ENCODE peak calls at places on chromosomes 12 and 14, in nine cellular contexts. One of them, this sample, is unnamed. For H3K4me1 and H3K27me3, the result is how much of the 10 kb centered on the place peaks cover.

GRCh38 chr12:4159851-4160250 is 113.7 kb upstream of the CCND2 start:
- DNase-seq in tibial nerve: no peak
- DNase-seq in body of pancreas: no peak
- DNase-seq in tibial artery: no peak
- DNase-seq in naive thymus-derived CD4-positive, alpha-beta T cell: no peak
- DNase-seq in neuronal stem cell: no peak
- DNase-seq in fibroblast of lung: no peak
- DNase-seq in CD4-positive, alpha-beta memory T cell: no peak
- DNase-seq in testis: no peak
- DNase-seq in this sample: no peak

GRCh38 chr14:24368562-24369252 is 723 bp downstream of the NFATC4 start:
- DNase-seq in tibial nerve: peak
- DNase-seq in body of pancreas: peak
- DNase-seq in tibial artery: peak
- DNase-seq in naive thymus-derived CD4-positive, alpha-beta T cell: no peak
- DNase-seq in neuronal stem cell: peak
- DNase-seq in fibroblast of lung: peak
- DNase-seq in CD4-positive, alpha-beta memory T cell: peak
- DNase-seq in testis: peak
- DNase-seq in this sample: peak

GRCh38 chr12:117367006-117367638 is 5.7 kb upstream of the NOS1 start:
- DNase-seq in tibial nerve: peak
- DNase-seq in body of pancreas: peak
- DNase-seq in tibial artery: peak
- DNase-seq in naive thymus-derived CD4-positive, alpha-beta T cell: no peak
- DNase-seq in neuronal stem cell: peak
- DNase-seq in fibroblast of lung: peak
- DNase-seq in CD4-positive, alpha-beta memory T cell: no peak
- DNase-seq in testis: peak
- DNase-seq in this sample: peak

GRCh38 chr14:55277972-55278740 is 6.9 kb downstream of the FBXO34 start:
- DNase-seq in tibial nerve: no peak
- DNase-seq in body of pancreas: no peak
- DNase-seq in tibial artery: no peak
- DNase-seq in naive thymus-derived CD4-positive, alpha-beta T cell: peak
- DNase-seq in neuronal stem cell: no peak
- DNase-seq in fibroblast of lung: no peak
- DNase-seq in CD4-positive, alpha-beta memory T cell: no peak
- DNase-seq in testis: no peak
- DNase-seq in this sample: no peak

GRCh38 chr14:67940894-67941455 is 121.4 kb downstream of the RAD51B start:
- DNase-seq in tibial nerve: no peak
- DNase-seq in body of pancreas: no peak
- DNase-seq in tibial artery: peak
- DNase-seq in naive thymus-derived CD4-positive, alpha-beta T cell: no peak
- DNase-seq in neuronal stem cell: peak
- DNase-seq in fibroblast of lung: peak
- DNase-seq in CD4-positive, alpha-beta memory T cell: no peak
- DNase-seq in testis: peak
- DNase-seq in this sample: peak

GRCh38 chr14:105064721-105065143 is 498 bp downstream of the GPR132 start:
- DNase-seq in tibial nerve: no peak
- DNase-seq in body of pancreas: no peak
- DNase-seq in tibial artery: peak
- DNase-seq in naive thymus-derived CD4-positive, alpha-beta T cell: no peak
- DNase-seq in neuronal stem cell: no peak
- DNase-seq in fibroblast of lung: no peak
- DNase-seq in CD4-positive, alpha-beta memory T cell: no peak
- DNase-seq in testis: no peak
- DNase-seq in this sample: no peak

GRCh38 chr14:40312296-40312695 is 880.1 kb upstream of the FBXO33 start:
- DNase-seq in tibial nerve: no peak
- DNase-seq in body of pancreas: no peak
- DNase-seq in tibial artery: no peak
- DNase-seq in naive thymus-derived CD4-positive, alpha-beta T cell: no peak
- DNase-seq in neuronal stem cell: no peak
- DNase-seq in fibroblast of lung: no peak
- DNase-seq in CD4-positive, alpha-beta memory T cell: no peak
- DNase-seq in testis: no peak
- DNase-seq in this sample: no peak

GRCh38 chr14:23984891-23985607 is 3.7 kb upstream of the DHRS4L2 start:
- DNase-seq in tibial nerve: no peak
- DNase-seq in body of pancreas: no peak
- DNase-seq in tibial artery: no peak
- DNase-seq in naive thymus-derived CD4-positive, alpha-beta T cell: no peak
- DNase-seq in neuronal stem cell: no peak
- DNase-seq in fibroblast of lung: peak
- DNase-seq in CD4-positive, alpha-beta memory T cell: no peak
- DNase-seq in testis: no peak
- DNase-seq in this sample: no peak

GRCh38 chr14:92726135-92726932 is 22.1 kb downstream of the LGMN start:
- DNase-seq in tibial nerve: no peak
- DNase-seq in body of pancreas: peak
- DNase-seq in tibial artery: peak
- DNase-seq in naive thymus-derived CD4-positive, alpha-beta T cell: no peak
- DNase-seq in neuronal stem cell: no peak
- DNase-seq in fibroblast of lung: peak
- DNase-seq in CD4-positive, alpha-beta memory T cell: no peak
- DNase-seq in testis: peak
- DNase-seq in this sample: peak

GRCh38 chr12:19189522-19189921 is 60.0 kb downstream of the PLEKHA5 start:
- DNase-seq in tibial nerve: no peak
- DNase-seq in body of pancreas: no peak
- DNase-seq in tibial artery: no peak
- DNase-seq in naive thymus-derived CD4-positive, alpha-beta T cell: no peak
- DNase-seq in neuronal stem cell: no peak
- DNase-seq in fibroblast of lung: no peak
- DNase-seq in CD4-positive, alpha-beta memory T cell: no peak
- DNase-seq in testis: no peak
- DNase-seq in this sample: no peak

GRCh38 chr12:21559855-21560569 is 33.9 kb downstream of the SPX start:
- DNase-seq in tibial nerve: no peak
- DNase-seq in body of pancreas: peak
- DNase-seq in tibial artery: no peak
- DNase-seq in naive thymus-derived CD4-positive, alpha-beta T cell: no peak
- DNase-seq in neuronal stem cell: no peak
- DNase-seq in fibroblast of lung: peak
- DNase-seq in CD4-positive, alpha-beta memory T cell: no peak
- DNase-seq in testis: no peak
- DNase-seq in this sample: no peak

GRCh38 chr14:104821229-104821945 is 20.5 kb downstream of the ZBTB42 start:
- DNase-seq in tibial nerve: no peak
- DNase-seq in body of pancreas: no peak
- DNase-seq in tibial artery: peak
- DNase-seq in naive thymus-derived CD4-positive, alpha-beta T cell: no peak
- DNase-seq in neuronal stem cell: no peak
- DNase-seq in fibroblast of lung: peak
- DNase-seq in CD4-positive, alpha-beta memory T cell: no peak
- DNase-seq in testis: peak
- DNase-seq in this sample: peak

GRCh38 chr14:103770500-103770899 is 54.9 kb downstream of the ZFYVE21 start:
- DNase-seq in tibial nerve: no peak
- DNase-seq in body of pancreas: no peak
- DNase-seq in tibial artery: no peak
- DNase-seq in naive thymus-derived CD4-positive, alpha-beta T cell: no peak
- DNase-seq in neuronal stem cell: no peak
- DNase-seq in fibroblast of lung: no peak
- DNase-seq in CD4-positive, alpha-beta memory T cell: no peak
- DNase-seq in testis: no peak
- DNase-seq in this sample: no peak

GRCh38 chr14:103767306-103767894 is 51.8 kb downstream of the ZFYVE21 start:
- DNase-seq in tibial nerve: no peak
- DNase-seq in body of pancreas: no peak
- DNase-seq in tibial artery: no peak
- DNase-seq in naive thymus-derived CD4-positive, alpha-beta T cell: no peak
- DNase-seq in neuronal stem cell: no peak
- DNase-seq in fibroblast of lung: no peak
- DNase-seq in CD4-positive, alpha-beta memory T cell: no peak
- DNase-seq in testis: no peak
- DNase-seq in this sample: no peak

GRCh38 chr14:103775506-103775905 is 59.9 kb downstream of the ZFYVE21 start:
- DNase-seq in tibial nerve: no peak
- DNase-seq in body of pancreas: no peak
- DNase-seq in tibial artery: no peak
- DNase-seq in naive thymus-derived CD4-positive, alpha-beta T cell: no peak
- DNase-seq in neuronal stem cell: no peak
- DNase-seq in fibroblast of lung: no peak
- DNase-seq in CD4-positive, alpha-beta memory T cell: no peak
- DNase-seq in testis: peak
- DNase-seq in this sample: no peak

GRCh38 chr14:103772078-103772712 is 56.6 kb downstream of the ZFYVE21 start:
- DNase-seq in tibial nerve: no peak
- DNase-seq in body of pancreas: no peak
- DNase-seq in tibial artery: no peak
- DNase-seq in naive thymus-derived CD4-positive, alpha-beta T cell: no peak
- DNase-seq in neuronal stem cell: no peak
- DNase-seq in fibroblast of lung: no peak
- DNase-seq in CD4-positive, alpha-beta memory T cell: no peak
- DNase-seq in testis: no peak
- DNase-seq in this sample: no peak

DNA sequence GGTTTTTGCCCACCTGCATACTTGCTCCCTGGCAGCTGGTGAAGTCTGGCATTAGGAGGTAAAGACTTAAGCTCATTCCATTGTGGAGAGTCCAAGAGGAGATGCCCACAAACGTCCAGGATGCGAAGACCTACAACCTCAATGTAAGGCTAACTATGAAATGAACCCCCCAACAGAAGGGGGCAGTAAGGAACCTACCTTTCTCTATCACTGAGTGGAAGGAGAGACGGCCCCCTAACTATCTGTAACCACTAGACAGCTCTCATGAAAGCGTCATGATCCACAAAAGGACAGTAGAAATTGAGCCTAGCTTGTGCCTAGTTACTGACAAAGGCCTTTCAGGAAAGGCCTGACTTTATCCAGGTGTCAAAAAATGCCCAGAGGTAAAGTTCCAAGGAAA is 55.3 kb downstream of the ZFYVE21 start:
- DNase-seq in tibial nerve: no peak
- DNase-seq in body of pancreas: no peak
- DNase-seq in tibial artery: no peak
- DNase-seq in naive thymus-derived CD4-positive, alpha-beta T cell: no peak
- DNase-seq in neuronal stem cell: no peak
- DNase-seq in fibroblast of lung: no peak
- DNase-seq in CD4-positive, alpha-beta memory T cell: no peak
- DNase-seq in testis: no peak
- DNase-seq in this sample: no peak
- H3K4me1 ChIP-seq in tibial nerve: under half
- H3K4me1 ChIP-seq in body of pancreas: under half
- H3K4me1 ChIP-seq in tibial artery: under half
- H3K4me1 ChIP-seq in naive thymus-derived CD4-positive, alpha-beta T cell: under half
- H3K4me1 ChIP-seq in neuronal stem cell: under half
- H3K4me1 ChIP-seq in fibroblast of lung: under half
- H3K4me1 ChIP-seq in CD4-positive, alpha-beta memory T cell: under half
- H3K4me1 ChIP-seq in testis: under half
- H3K4me1 ChIP-seq in this sample: under half

DNA sequence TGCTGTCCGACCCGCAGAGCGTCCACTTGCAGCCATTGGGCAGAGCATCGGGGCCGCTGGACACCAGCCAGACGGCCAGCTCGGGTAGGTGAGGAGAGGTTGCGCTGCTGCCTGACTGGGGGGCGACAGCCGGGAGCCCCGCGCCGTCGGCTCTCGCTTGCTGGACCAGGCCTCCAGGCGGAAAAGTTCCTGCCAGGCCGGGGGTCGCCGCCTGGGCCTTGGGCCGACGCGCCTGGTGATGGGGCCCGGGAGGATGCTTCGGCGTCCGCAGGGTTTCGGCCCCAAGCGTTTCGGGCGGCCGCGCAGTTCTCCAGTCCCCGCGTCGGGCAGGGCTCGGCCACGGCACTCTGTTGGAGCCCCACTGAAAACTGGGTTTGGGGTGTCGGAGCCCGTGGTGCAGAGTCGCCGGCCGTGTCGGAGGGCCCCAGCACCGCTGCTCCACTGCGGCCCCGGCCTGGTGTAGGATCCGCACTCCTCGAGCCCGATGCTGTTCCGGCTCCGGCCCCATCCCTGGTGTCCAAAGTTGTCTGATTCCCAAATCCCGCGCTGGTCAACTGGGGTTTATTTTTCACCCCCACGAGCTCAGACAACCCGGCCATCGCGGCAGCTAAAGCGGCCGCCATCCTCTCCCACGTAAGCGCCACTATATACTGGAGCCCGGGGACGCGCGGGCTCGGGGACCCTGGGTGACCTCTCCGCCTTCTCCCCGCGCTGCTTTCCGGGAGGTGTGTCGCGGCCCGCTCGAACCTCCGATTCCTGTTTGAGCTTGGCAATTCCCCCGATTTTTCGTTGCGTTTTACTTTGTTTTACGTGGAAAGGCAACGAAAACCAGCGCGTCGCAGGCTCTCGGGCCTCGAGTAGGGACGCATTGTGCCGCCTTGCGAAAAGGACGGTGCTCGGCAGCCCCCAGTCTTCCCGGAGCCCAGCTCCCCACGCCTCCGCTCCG is 872 bp downstream of the VSX2 start:
- DNase-seq in tibial nerve: no peak
- DNase-seq in body of pancreas: no peak
- DNase-seq in tibial artery: no peak
- DNase-seq in naive thymus-derived CD4-positive, alpha-beta T cell: no peak
- DNase-seq in neuronal stem cell: no peak
- DNase-seq in fibroblast of lung: peak
- DNase-seq in CD4-positive, alpha-beta memory T cell: no peak
- DNase-seq in testis: no peak
- DNase-seq in this sample: no peak
- H3K4me3 ChIP-seq in tibial nerve: peak
- H3K4me3 ChIP-seq in body of pancreas: no peak
- H3K4me3 ChIP-seq in tibial artery: peak
- H3K4me3 ChIP-seq in naive thymus-derived CD4-positive, alpha-beta T cell: no peak
- H3K4me3 ChIP-seq in neuronal stem cell: no peak
- H3K4me3 ChIP-seq in fibroblast of lung: no peak
- H3K4me3 ChIP-seq in CD4-positive, alpha-beta memory T cell: peak
- H3K4me3 ChIP-seq in testis: peak
- H3K4me3 ChIP-seq in this sample: no peak

DNA sequence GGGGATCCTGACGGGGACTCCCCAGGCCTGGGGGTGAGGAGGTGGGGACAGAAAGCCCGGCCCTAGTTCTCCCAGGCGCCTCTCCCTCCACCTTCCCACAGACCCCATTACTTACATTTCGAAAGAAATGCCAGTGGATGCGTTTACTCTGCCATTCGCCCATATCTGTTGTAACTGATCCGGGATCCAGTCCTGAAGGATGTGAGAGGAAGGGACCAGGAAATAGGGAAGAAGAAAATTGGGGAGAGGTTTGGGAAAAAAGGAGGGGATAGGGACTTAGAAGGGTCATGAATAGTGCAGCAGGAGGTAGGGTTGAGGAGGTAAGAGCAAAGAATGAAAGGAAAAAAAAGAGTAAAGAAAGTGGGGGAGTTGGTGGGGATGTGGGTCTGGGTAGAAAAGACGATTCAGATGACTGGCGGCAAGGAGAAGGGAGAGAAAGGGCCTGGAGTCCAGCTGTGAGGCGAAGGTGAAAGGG is 1.1 kb downstream of the HOXC12 start:
- DNase-seq in tibial nerve: no peak
- DNase-seq in body of pancreas: no peak
- DNase-seq in tibial artery: no peak
- DNase-seq in naive thymus-derived CD4-positive, alpha-beta T cell: no peak
- DNase-seq in neuronal stem cell: no peak
- DNase-seq in fibroblast of lung: no peak
- DNase-seq in CD4-positive, alpha-beta memory T cell: no peak
- DNase-seq in testis: no peak
- DNase-seq in this sample: no peak
- H3K27me3 ChIP-seq in tibial nerve: half or more
- H3K27me3 ChIP-seq in body of pancreas: half or more
- H3K27me3 ChIP-seq in tibial artery: under half
- H3K27me3 ChIP-seq in naive thymus-derived CD4-positive, alpha-beta T cell: half or more
- H3K27me3 ChIP-seq in neuronal stem cell: half or more
- H3K27me3 ChIP-seq in fibroblast of lung: half or more
- H3K27me3 ChIP-seq in CD4-positive, alpha-beta memory T cell: half or more
- H3K27me3 ChIP-seq in testis: under half
- H3K27me3 ChIP-seq in this sample: under half

GRCh38 chr12:106710143-106710893 is 64.2 kb upstream of the RIC8B start:
- DNase-seq in tibial nerve: no peak
- DNase-seq in body of pancreas: no peak
- DNase-seq in tibial artery: no peak
- DNase-seq in naive thymus-derived CD4-positive, alpha-beta T cell: no peak
- DNase-seq in neuronal stem cell: peak
- DNase-seq in fibroblast of lung: no peak
- DNase-seq in CD4-positive, alpha-beta memory T cell: no peak
- DNase-seq in testis: no peak
- DNase-seq in this sample: no peak
- H3K4me1 ChIP-seq in tibial nerve: under half
- H3K4me1 ChIP-seq in body of pancreas: under half
- H3K4me1 ChIP-seq in tibial artery: under half
- H3K4me1 ChIP-seq in naive thymus-derived CD4-positive, alpha-beta T cell: under half
- H3K4me1 ChIP-seq in neuronal stem cell: under half
- H3K4me1 ChIP-seq in fibroblast of lung: under half
- H3K4me1 ChIP-seq in CD4-positive, alpha-beta memory T cell: under half
- H3K4me1 ChIP-seq in testis: under half
- H3K4me1 ChIP-seq in this sample: under half

This sample was measured in SJSA1.